ENCODE peak calls at places on chromosomes 16 and 17, in four cellular contexts. One of them, this sample, is unnamed.

GRCh38 chr16:29925173-29925804 is 737 bp downstream of the KCTD13 start:
- DNase-seq in substantia nigra: peak; percentile 16
- DNase-seq in naive B cell: no peak
- DNase-seq in stimulated activated CD8-positive, alpha-beta memory T cell treated with anti-CD3 and anti-CD28 coated beads, Interleukin-12 subunit alpha, Interleukin-12 subunit beta, amount 100 ng/mL, for 4 hours: no peak
- DNase-seq in this sample: peak; percentile 25

GRCh38 chr16:69917739-69918138 is 33.4 kb upstream of the CLEC18A start:
- DNase-seq in substantia nigra: no peak
- DNase-seq in stimulated activated CD8-positive, alpha-beta memory T cell treated with anti-CD3 and anti-CD28 coated beads, Interleukin-12 subunit alpha, Interleukin-12 subunit beta, amount 100 ng/mL, for 4 hours: no peak
- DNase-seq in naive B cell: no peak
- DNase-seq in this sample: no peak

GRCh38 chr17:80023261-80024205 is 12.1 kb downstream of the TBC1D16 start:
- DNase-seq in substantia nigra: no peak
- DNase-seq in stimulated activated CD8-positive, alpha-beta memory T cell treated with anti-CD3 and anti-CD28 coated beads, Interleukin-12 subunit alpha, Interleukin-12 subunit beta, amount 100 ng/mL, for 4 hours: no peak
- DNase-seq in naive B cell: no peak
- DNase-seq in this sample: no peak

GRCh38 chr17:40175928-40176327 is 1.3 kb upstream of the RAPGEFL1 start:
- DNase-seq in naive B cell: no peak
- DNase-seq in stimulated activated CD8-positive, alpha-beta memory T cell treated with anti-CD3 and anti-CD28 coated beads, Interleukin-12 subunit alpha, Interleukin-12 subunit beta, amount 100 ng/mL, for 4 hours: no peak
- DNase-seq in substantia nigra: no peak
- DNase-seq in this sample: no peak

GRCh38 chr16:56424791-56425438 is 430 bp downstream of the AMFR start:
- DNase-seq in stimulated activated CD8-positive, alpha-beta memory T cell treated with anti-CD3 and anti-CD28 coated beads, Interleukin-12 subunit alpha, Interleukin-12 subunit beta, amount 100 ng/mL, for 4 hours: peak; percentile 34
- DNase-seq in naive B cell: peak; percentile 39
- DNase-seq in substantia nigra: peak; percentile 51
- DNase-seq in this sample: no peak

GRCh38 chr16:58082381-58082780 is 46.8 kb downstream of the CFAP20 start:
- DNase-seq in stimulated activated CD8-positive, alpha-beta memory T cell treated with anti-CD3 and anti-CD28 coated beads, Interleukin-12 subunit alpha, Interleukin-12 subunit beta, amount 100 ng/mL, for 4 hours: no peak
- DNase-seq in naive B cell: no peak
- DNase-seq in substantia nigra: no peak
- DNase-seq in this sample: no peak

GRCh38 chr17:62705781-62706597 is 78.5 kb downstream of the MRC2 start:
- DNase-seq in naive B cell: no peak
- DNase-seq in substantia nigra: peak; percentile 85
- DNase-seq in stimulated activated CD8-positive, alpha-beta memory T cell treated with anti-CD3 and anti-CD28 coated beads, Interleukin-12 subunit alpha, Interleukin-12 subunit beta, amount 100 ng/mL, for 4 hours: no peak
- DNase-seq in this sample: no peak

GRCh38 chr16:68005786-68006286 is 6.6 kb upstream of the DPEP2 start:
- DNase-seq in stimulated activated CD8-positive, alpha-beta memory T cell treated with anti-CD3 and anti-CD28 coated beads, Interleukin-12 subunit alpha, Interleukin-12 subunit beta, amount 100 ng/mL, for 4 hours: no peak
- DNase-seq in naive B cell: peak; percentile 68
- DNase-seq in substantia nigra: peak; percentile 22
- DNase-seq in this sample: no peak

GRCh38 chr16:88444826-88445582 is 8.1 kb upstream of the ZFPM1 start:
- DNase-seq in naive B cell: no peak
- DNase-seq in stimulated activated CD8-positive, alpha-beta memory T cell treated with anti-CD3 and anti-CD28 coated beads, Interleukin-12 subunit alpha, Interleukin-12 subunit beta, amount 100 ng/mL, for 4 hours: no peak
- DNase-seq in substantia nigra: no peak
- DNase-seq in this sample: no peak

GRCh38 chr17:76472726-76473125 is 5.3 kb downstream of the AANAT start:
- DNase-seq in stimulated activated CD8-positive, alpha-beta memory T cell treated with anti-CD3 and anti-CD28 coated beads, Interleukin-12 subunit alpha, Interleukin-12 subunit beta, amount 100 ng/mL, for 4 hours: no peak
- DNase-seq in naive B cell: no peak
- DNase-seq in substantia nigra: no peak
- DNase-seq in this sample: no peak

GRCh38 chr16:79009911-79010310 is 590.6 kb downstream of the MAF start:
- DNase-seq in substantia nigra: no peak
- DNase-seq in stimulated activated CD8-positive, alpha-beta memory T cell treated with anti-CD3 and anti-CD28 coated beads, Interleukin-12 subunit alpha, Interleukin-12 subunit beta, amount 100 ng/mL, for 4 hours: no peak
- DNase-seq in naive B cell: no peak
- DNase-seq in this sample: no peak

GRCh38 chr17:4497101-4497824 is 1.4 kb upstream of the SPNS2 start:
- DNase-seq in substantia nigra: peak; percentile 26
- DNase-seq in naive B cell: no peak
- DNase-seq in stimulated activated CD8-positive, alpha-beta memory T cell treated with anti-CD3 and anti-CD28 coated beads, Interleukin-12 subunit alpha, Interleukin-12 subunit beta, amount 100 ng/mL, for 4 hours: no peak
- DNase-seq in this sample: peak; percentile 90

GRCh38 chr16:74438492-74438979 is 17.3 kb upstream of the CLEC18B start:
- DNase-seq in substantia nigra: no peak
- DNase-seq in naive B cell: no peak
- DNase-seq in stimulated activated CD8-positive, alpha-beta memory T cell treated with anti-CD3 and anti-CD28 coated beads, Interleukin-12 subunit alpha, Interleukin-12 subunit beta, amount 100 ng/mL, for 4 hours: no peak
- DNase-seq in this sample: no peak

GRCh38 chr17:879546-879945 is 97.4 kb downstream of the MRM3 start:
- DNase-seq in substantia nigra: no peak
- DNase-seq in naive B cell: peak; percentile 57
- DNase-seq in stimulated activated CD8-positive, alpha-beta memory T cell treated with anti-CD3 and anti-CD28 coated beads, Interleukin-12 subunit alpha, Interleukin-12 subunit beta, amount 100 ng/mL, for 4 hours: peak; percentile 10
- DNase-seq in this sample: peak; percentile 89

GRCh38 chr17:19311421-19312215 is 50.9 kb downstream of the B9D1 start:
- DNase-seq in naive B cell: no peak
- DNase-seq in stimulated activated CD8-positive, alpha-beta memory T cell treated with anti-CD3 and anti-CD28 coated beads, Interleukin-12 subunit alpha, Interleukin-12 subunit beta, amount 100 ng/mL, for 4 hours: no peak
- DNase-seq in substantia nigra: no peak
- DNase-seq in this sample: no peak

GRCh38 chr17:7354262-7354781 is 634 bp upstream of the TMEM95 start:
- DNase-seq in substantia nigra: peak; percentile 33
- DNase-seq in stimulated activated CD8-positive, alpha-beta memory T cell treated with anti-CD3 and anti-CD28 coated beads, Interleukin-12 subunit alpha, Interleukin-12 subunit beta, amount 100 ng/mL, for 4 hours: no peak
- DNase-seq in naive B cell: no peak
- DNase-seq in this sample: peak; percentile 96

GRCh38 chr16:72291531-72291981 is 119.6 kb upstream of the PMFBP1 start:
- DNase-seq in stimulated activated CD8-positive, alpha-beta memory T cell treated with anti-CD3 and anti-CD28 coated beads, Interleukin-12 subunit alpha, Interleukin-12 subunit beta, amount 100 ng/mL, for 4 hours: no peak
- DNase-seq in naive B cell: no peak
- DNase-seq in substantia nigra: no peak
- DNase-seq in this sample: peak; percentile 56

GRCh38 chr16:35642322-35642835 is 2183.0 kb downstream of the TP53TG3F start:
- DNase-seq in substantia nigra: no peak
- DNase-seq in stimulated activated CD8-positive, alpha-beta memory T cell treated with anti-CD3 and anti-CD28 coated beads, Interleukin-12 subunit alpha, Interleukin-12 subunit beta, amount 100 ng/mL, for 4 hours: no peak
- DNase-seq in naive B cell: no peak
- DNase-seq in this sample: no peak

GRCh38 chr16:23145186-23145585 is 4.1 kb downstream of the USP31 start:
- DNase-seq in stimulated activated CD8-positive, alpha-beta memory T cell treated with anti-CD3 and anti-CD28 coated beads, Interleukin-12 subunit alpha, Interleukin-12 subunit beta, amount 100 ng/mL, for 4 hours: no peak
- DNase-seq in substantia nigra: no peak
- DNase-seq in naive B cell: no peak
- DNase-seq in this sample: no peak

This sample was measured in SW480.